ENCODE peak calls at places on chromosomes 16 and 17, in five cellular contexts. N is heart right ventricle, K is adrenal gland, W is fibroblast of lung, D is AG04450. S is an unnamed sample.

GRCh38 chr16:58515871-58516767 is 802 bp downstream of the SETD6 start:
- DNase-seq in W (no peak), K (peak), N (no peak), D (no peak), S (no peak)

GRCh38 chr17:17853811-17854527 is 17.2 kb upstream of the SREBF1 start:
- DNase-seq in N (no peak), D (no peak), K (no peak), W (no peak), S (no peak)

GRCh38 chr16:79623076-79623475 is 22.5 kb upstream of the MAF start:
- DNase-seq in W (no peak), D (no peak), N (no peak), K (no peak), S (peak)

GRCh38 chr17:41733348-41734138 is 900 bp downstream of the HAP1 start:
- DNase-seq in W (no peak), N (no peak), K (no peak), D (no peak), S (no peak)

GRCh38 chr17:924711-925480 is 54.7 kb downstream of the NXN start:
- DNase-seq in D (no peak), W (no peak), N (no peak), K (no peak), S (no peak)

GRCh38 chr16:73217654-73218053 is 169.7 kb upstream of the ZFHX3 start:
- DNase-seq in W (no peak), K (no peak), N (no peak), D (no peak), S (no peak)

GRCh38 chr17:32259596-32259995 is 6.0 kb upstream of the RHBDL3 start:
- DNase-seq in D (peak), W (peak), K (peak), N (no peak), S (no peak)

GRCh38 chr17:57357830-57358426 is 101.6 kb downstream of the MSI2 start:
- DNase-seq in K (no peak), W (no peak), N (no peak), D (no peak), S (no peak)

GRCh38 chr17:68759343-68760140 is 158.4 kb upstream of the FAM20A start:
- DNase-seq in N (peak), D (peak), K (peak), W (peak), S (peak)

GRCh38 chr16:83285921-83286320 is 521.9 kb upstream of the HSBP1 start:
- DNase-seq in W (no peak), N (no peak), D (no peak), K (no peak), S (no peak)

GRCh38 chr17:46862949-46863348 is 11.6 kb downstream of the WNT9B start:
- DNase-seq in K (no peak), D (no peak), W (no peak), N (no peak), S (no peak)

GRCh38 chr17:46865100-46865499 is 13.7 kb downstream of the WNT9B start:
- DNase-seq in N (no peak), W (peak), D (peak), K (no peak), S (no peak)

GRCh38 chr17:46866747-46867146 is 15.4 kb downstream of the WNT9B start:
- DNase-seq in K (no peak), W (no peak), N (no peak), D (no peak), S (no peak)

GRCh38 chr17:46866325-46866724 is 14.9 kb downstream of the WNT9B start:
- DNase-seq in K (no peak), D (no peak), N (no peak), W (no peak), S (no peak)

GRCh38 chr17:46863383-46864121 is 12.2 kb downstream of the WNT9B start:
- DNase-seq in K (no peak), W (no peak), N (no peak), D (no peak), S (no peak)
- H3K27ac ChIP-seq in K (no peak), W (no peak), N (no peak), D (no peak), S (no peak)

DNA sequence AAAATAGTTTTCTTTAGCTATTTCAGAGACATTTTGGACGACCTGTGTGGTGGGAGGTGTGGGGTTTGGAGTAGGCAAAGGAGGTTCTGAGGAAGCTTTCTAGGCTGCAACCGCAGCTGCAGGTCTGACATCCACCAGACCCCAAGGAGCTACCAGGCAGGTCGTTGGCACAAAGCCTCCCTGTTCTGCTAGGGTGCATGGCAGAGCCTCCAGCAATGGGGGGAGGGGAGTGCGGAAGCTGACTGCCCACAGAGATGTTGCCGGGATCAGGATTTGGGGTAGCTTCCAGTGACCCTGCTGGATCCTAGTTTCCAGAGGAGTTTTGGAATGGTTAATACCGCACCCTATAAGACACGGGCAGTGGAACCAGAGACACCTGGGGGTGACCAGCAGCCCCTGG is 58.4 kb downstream of the RAP1GAP2 start:
- DNase-seq in N (peak), W (no peak), K (no peak), D (no peak), S (no peak)
- H3K27ac ChIP-seq in N (peak), W (no peak), K (no peak), D (no peak), S (no peak)

GRCh38 chr17:45385331-45385997 is 47.2 kb downstream of the ARHGAP27 start:
- DNase-seq in N (peak), K (peak), W (peak), D (peak), S (peak)

GRCh38 chr17:45382982-45383381 is 49.7 kb downstream of the ARHGAP27 start:
- DNase-seq in D (no peak), W (no peak), N (no peak), K (no peak), S (no peak)

GRCh38 chr17:45386180-45386579 is 46.5 kb downstream of the ARHGAP27 start:
- DNase-seq in D (no peak), W (no peak), K (no peak), N (no peak), S (no peak)

GRCh38 chr17:45384047-45384799 is 48.4 kb downstream of the ARHGAP27 start:
- DNase-seq in W (peak), D (no peak), N (no peak), K (no peak), S (no peak)

GRCh38 chr17:45384800-45385262 is 47.8 kb downstream of the ARHGAP27 start:
- DNase-seq in N (no peak), W (no peak), D (no peak), K (no peak), S (no peak)
- H3K27ac ChIP-seq in N (no peak), W (no peak), D (no peak), K (no peak), S (no peak)

GRCh38 chr16:47276522-47276921 is 132.8 kb upstream of the NETO2 start:
- DNase-seq in D (no peak), N (no peak), K (no peak), W (no peak), S (no peak)
- H3K27ac ChIP-seq in D (no peak), N (no peak), K (no peak), W (no peak), S (no peak)

DNA sequence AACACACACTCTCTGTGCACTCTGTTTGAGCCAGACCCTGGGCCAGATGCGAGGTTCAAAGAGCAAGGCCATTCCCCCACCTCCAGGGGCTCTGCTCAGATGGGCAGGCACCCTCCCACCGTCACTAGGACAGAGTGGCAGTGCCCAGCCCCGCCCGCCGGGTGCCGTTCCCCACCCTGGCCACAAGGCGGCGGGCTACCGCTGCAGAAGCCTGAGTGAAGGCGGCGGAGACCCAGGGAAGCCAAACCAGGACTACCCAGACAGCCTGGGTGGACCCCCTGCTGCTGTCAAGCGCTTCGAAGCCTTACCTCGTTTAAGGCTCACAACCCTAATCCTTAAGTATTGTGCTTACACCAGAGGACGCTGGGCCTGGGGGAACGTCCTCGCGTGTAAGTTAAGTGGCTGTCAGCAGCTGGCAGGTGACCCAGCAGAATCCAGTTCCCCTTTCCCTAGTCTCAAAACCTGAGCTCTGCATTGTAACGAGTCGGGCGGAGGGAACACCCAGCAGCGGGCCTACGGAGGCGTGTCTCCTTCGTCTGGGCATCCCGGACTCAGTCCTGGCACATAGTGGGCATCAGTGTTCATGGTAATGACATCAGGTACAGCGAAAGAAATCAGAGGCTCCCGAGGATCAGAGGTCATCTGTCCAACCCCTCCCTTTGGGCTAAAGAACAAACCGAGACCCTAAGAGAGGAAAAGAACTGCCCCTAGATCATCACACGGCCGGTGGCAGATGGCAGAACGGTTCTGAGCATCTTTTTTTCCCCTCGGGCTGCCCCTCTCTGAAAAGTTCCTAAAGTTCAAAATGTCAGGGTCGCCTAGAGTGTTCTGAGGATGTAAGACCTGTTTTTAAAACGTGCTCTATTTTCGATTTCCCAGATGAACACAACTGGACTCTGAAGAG is 4.4 kb downstream of the ARHGAP27 start:
- DNase-seq in W (peak), D (peak), N (peak), K (peak), S (peak)
- H3K27ac ChIP-seq in W (no peak), D (no peak), N (no peak), K (no peak), S (peak)

DNA sequence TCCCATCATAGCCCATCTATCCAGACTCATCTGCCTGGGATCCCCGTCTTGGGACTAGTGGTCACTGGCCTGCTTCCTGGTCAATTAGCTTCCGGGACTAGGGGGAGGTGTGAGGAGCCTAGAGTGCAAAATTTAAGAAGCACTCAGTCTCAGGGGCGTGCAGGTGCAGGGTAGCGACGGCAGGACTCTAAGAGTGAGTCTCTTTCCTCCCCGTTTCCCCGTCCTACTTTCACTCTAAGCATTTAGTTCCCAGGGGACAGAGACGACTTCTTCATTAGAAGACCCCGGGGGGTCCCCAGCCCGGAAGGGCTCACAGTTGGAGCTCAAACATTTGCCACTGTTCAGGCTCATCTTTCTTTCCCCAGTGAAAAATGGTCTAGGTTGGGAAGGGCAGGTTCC is 677 bp upstream of the ZNHIT3 start:
- DNase-seq in K (no peak), W (no peak), N (no peak), D (no peak), S (no peak)
- H3K27ac ChIP-seq in K (no peak), W (no peak), N (peak), D (no peak), S (peak)

GRCh38 chr16:590875-591200 is 972 bp downstream of the RAB40C start:
- DNase-seq in N (no peak), K (no peak), D (no peak), W (no peak), S (no peak)
- H3K27ac ChIP-seq in N (peak), K (no peak), D (no peak), W (peak), S (no peak)

S was measured in caudate nucleus.